ENCODE peak calls at places on chromosome 1, in five cellular contexts. R, T, H, O and P are unnamed samples.

GRCh38 chr1:192958350-192958749 is 100.8 kb downstream of the UCHL5 start:
- DNase-seq in R (no peak), T (no peak), H (no peak), O (no peak), P (no peak)

GRCh38 chr1:41810446-41810845 is 108.3 kb downstream of the HIVEP3 start:
- DNase-seq in R (peak; percentile 67), T (no peak), H (peak; percentile 72), O (peak; percentile 49), P (no peak)

GRCh38 chr1:175364424-175365076 is 172.0 kb upstream of the KIAA0040 start:
- DNase-seq in R (no peak), T (no peak), H (no peak), O (no peak), P (no peak)

GRCh38 chr1:197399691-197400521 is 131.9 kb downstream of the CRB1 start:
- DNase-seq in R (no peak), T (no peak), H (peak; percentile 67), O (peak; percentile 53), P (peak; percentile 15)

GRCh38 chr1:18062180-18062579 is 45.4 kb upstream of the IGSF21 start:
- DNase-seq in R (peak; percentile 16), T (no peak), H (no peak), O (no peak), P (no peak)

GRCh38 chr1:151158751-151159251 is 2.4 kb downstream of the TNFAIP8L2 start:
- DNase-seq in R (no peak), T (no peak), H (no peak), O (peak; percentile 30), P (no peak)

GRCh38 chr1:67572217-67572593 is 112.8 kb upstream of the GADD45A start:
- DNase-seq in R (no peak), T (no peak), H (no peak), O (no peak), P (no peak)

GRCh38 chr1:111361761-111362160 is 65.8 kb downstream of the OVGP1 start:
- DNase-seq in R (no peak), T (no peak), H (no peak), O (no peak), P (no peak)

GRCh38 chr1:12475947-12476346 is 142.1 kb downstream of the DHRS3 start:
- DNase-seq in R (no peak), T (no peak), H (no peak), O (no peak), P (no peak)

GRCh38 chr1:164602142-164602429 is 43.1 kb downstream of the PBX1 start:
- DNase-seq in R (peak; percentile 51), T (no peak), H (no peak), O (no peak), P (peak; percentile 80)

GRCh38 chr1:93611656-93612055 is 70.0 kb downstream of the BCAR3 start:
- DNase-seq in R (no peak), T (no peak), H (no peak), O (no peak), P (no peak)

GRCh38 chr1:160365325-160365724 is 1.5 kb upstream of the NHLH1 start:
- DNase-seq in R (no peak), T (no peak), H (no peak), O (no peak), P (no peak)

GRCh38 chr1:119275145-119275929 is 93.2 kb upstream of the HAO2 start:
- DNase-seq in R (peak; percentile 19), T (no peak), H (peak; percentile 88), O (peak; percentile 67), P (no peak)